ENCODE peak calls at places on chromosomes 11 and 22, in four cellular contexts. R is sigmoid colon, N is thoracic aorta, A is upper lobe of right lung. S is an unnamed sample. For H3K4me1, the result is how much of the 10 kb centered on the place peaks cover.

GRCh38 chr11:126194121-126194543 is 17.3 kb downstream of the RPUSD4 start:
- DNase-seq in R (no peak), N (no peak), A (no peak), S (no peak)

GRCh38 chr22:22178566-22178965 is 66.0 kb upstream of the VPREB1 start:
- DNase-seq in R (no peak), N (no peak), A (no peak), S (no peak)

GRCh38 chr22:20607157-20607907 is 99.9 kb downstream of the MED15 start:
- DNase-seq in R (no peak), N (no peak), A (no peak), S (no peak)

GRCh38 chr11:33842236-33842915 is 49.5 kb downstream of the LMO2 start:
- DNase-seq in R (no peak), N (no peak), A (no peak), S (no peak)

GRCh38 chr11:9787981-9788521 is 124.2 kb downstream of the SWAP70 start:
- DNase-seq in R (peak), N (peak), A (no peak), S (no peak)

GRCh38 chr22:37752189-37753061 is 55.3 kb upstream of the GCAT start:
- DNase-seq in R (peak), N (peak), A (peak), S (peak)

GRCh38 chr11:13249992-13250391 is 27.6 kb upstream of the BMAL1 start:
- DNase-seq in R (no peak), N (no peak), A (no peak), S (no peak)

GRCh38 chr11:1742371-1742770 is 8.0 kb downstream of the IFITM10 start:
- DNase-seq in R (no peak), N (peak), A (no peak), S (no peak)

GRCh38 chr11:17642980-17643379 is 76.4 kb upstream of the MYOD1 start:
- DNase-seq in R (no peak), N (no peak), A (peak), S (no peak)

GRCh38 chr11:127000291-127000968 is at the start of gene KIRREL3:
- DNase-seq in R (no peak), N (no peak), A (no peak), S (no peak)

GRCh38 chr11:101552893-101553292 is 30.9 kb downstream of the TRPC6 start:
- DNase-seq in R (no peak), N (no peak), A (no peak), S (no peak)

GRCh38 chr11:126584028-126584427 is 228.5 kb downstream of the ST3GAL4 start:
- DNase-seq in R (no peak), N (no peak), A (no peak), S (no peak)

GRCh38 chr11:84721561-84721961 is 905.6 kb downstream of the DLG2 start:
- DNase-seq in R (no peak), N (no peak), A (no peak), S (no peak)

GRCh38 chr11:113242767-113243397 is 71.5 kb upstream of the TTC12 start:
- DNase-seq in R (no peak), N (no peak), A (no peak), S (no peak)

GRCh38 chr11:121337078-121337477 is 44.5 kb downstream of the SC5D start:
- DNase-seq in R (no peak), N (no peak), A (no peak), S (no peak)

GRCh38 chr11:69817265-69818236 is 1.7 kb downstream of the FGF3 start:
- DNase-seq in R (no peak), N (no peak), A (no peak), S (no peak)

GRCh38 chr11:8067929-8068575 is 13.0 kb upstream of the TUB start:
- DNase-seq in R (no peak), N (no peak), A (no peak), S (no peak)
- H3K27ac ChIP-seq in R (peak), N (no peak), A (no peak), S (peak)

DNA sequence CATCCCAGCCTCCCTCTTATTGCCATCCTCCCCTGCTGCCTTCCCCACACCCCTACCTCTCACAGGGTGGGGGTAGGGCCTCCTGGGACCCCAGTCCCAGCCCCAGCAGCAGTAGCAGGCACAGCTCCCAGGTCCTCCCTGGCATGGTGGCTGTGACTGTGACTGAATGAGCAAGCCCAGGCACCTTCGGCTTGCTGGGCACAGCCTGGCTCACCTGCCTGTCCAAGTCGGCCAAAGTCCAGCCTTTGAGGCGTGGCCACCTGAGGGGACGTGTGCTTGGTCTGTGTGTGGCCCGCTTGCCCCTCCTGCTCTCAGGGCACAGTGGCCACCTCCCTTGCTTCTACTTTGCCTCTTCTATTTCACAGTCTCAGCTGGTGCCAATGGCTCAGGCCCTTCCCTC is at the start of gene TREH:
- DNase-seq in R (no peak), N (no peak), A (peak), S (no peak)
- H3K4me3 ChIP-seq in R (no peak), N (no peak), A (no peak), S (no peak)

DNA sequence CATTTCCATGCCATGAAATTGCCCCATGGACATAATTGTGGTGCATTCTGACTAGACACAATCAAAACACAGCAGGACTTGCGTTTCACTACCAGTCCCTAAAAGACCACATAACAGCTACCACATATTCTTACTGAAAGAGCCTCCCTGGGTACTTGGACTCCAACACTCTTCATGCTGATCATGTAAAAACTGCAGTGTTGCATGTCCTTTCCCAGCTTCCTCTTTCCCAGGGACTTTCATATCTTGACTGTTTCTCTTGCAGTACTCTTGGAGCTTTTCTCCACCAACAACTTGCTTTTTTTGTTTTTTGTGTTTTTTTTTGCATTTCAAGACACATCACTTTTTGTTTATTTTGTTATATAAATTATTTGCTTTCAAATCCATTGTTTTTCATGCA is 22.9 kb downstream of the MS4A6E start:
- DNase-seq in R (no peak), N (no peak), A (no peak), S (no peak)
- H3K4me1 ChIP-seq in R (under half), N (under half), A (under half), S (under half)

DNA sequence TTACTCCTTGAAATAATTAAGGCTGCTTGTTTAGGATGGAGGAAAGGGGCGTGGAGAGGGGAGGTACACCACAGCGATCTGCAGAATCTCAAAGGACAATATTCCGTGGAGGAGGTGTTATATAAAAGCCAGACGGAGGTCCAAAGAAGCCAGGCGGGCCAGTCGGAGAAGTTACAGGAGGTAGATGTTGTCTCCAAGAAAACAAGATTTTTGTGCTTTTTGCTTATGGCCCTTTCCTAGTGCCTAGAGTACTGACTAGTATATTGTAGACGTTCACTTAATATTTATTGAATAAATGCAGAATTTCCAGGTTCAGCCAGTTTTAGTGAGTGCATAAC is 761 bp downstream of the ZDHHC13 start:
- DNase-seq in R (no peak), N (no peak), A (no peak), S (no peak)
- H3K27ac ChIP-seq in R (peak), N (no peak), A (no peak), S (no peak)

GRCh38 chr22:30249049-30250038 is 2.8 kb upstream of the LIF start:
- DNase-seq in R (peak), N (no peak), A (no peak), S (no peak)
- H3K4me3 ChIP-seq in R (no peak), N (no peak), A (no peak), S (no peak)

GRCh38 chr11:134216816-134217215 is 7.0 kb downstream of the NCAPD3 start:
- DNase-seq in R (no peak), N (no peak), A (no peak), S (no peak)

GRCh38 chr11:134215836-134216235 is 7.9 kb downstream of the NCAPD3 start:
- DNase-seq in R (no peak), N (no peak), A (no peak), S (no peak)
- H3K4me1 ChIP-seq in R (under half), N (under half), A (under half), S (under half)

GRCh38 chr22:49951001-49951677 is 9.4 kb upstream of the PIM3 start:
- DNase-seq in R (no peak), N (no peak), A (peak), S (no peak)
- H3K27ac ChIP-seq in R (peak), N (no peak), A (peak), S (no peak)

GRCh38 chr11:46121328-46121723 is at the start of gene PHF21A:
- DNase-seq in R (peak), N (peak), A (peak), S (peak)

GRCh38 chr11:46121724-46122477 is 647 bp upstream of the PHF21A start:
- DNase-seq in R (peak), N (peak), A (peak), S (peak)

GRCh38 chr11:46125284-46125683 is 4.0 kb upstream of the PHF21A start:
- DNase-seq in R (no peak), N (no peak), A (no peak), S (no peak)

GRCh38 chr11:46120711-46121327 is 435 bp downstream of the PHF21A start:
- DNase-seq in R (peak), N (no peak), A (no peak), S (peak)

GRCh38 chr11:46122955-46123354 is 1.7 kb upstream of the PHF21A start:
- DNase-seq in R (no peak), N (no peak), A (no peak), S (no peak)
- H3K4me3 ChIP-seq in R (no peak), N (peak), A (peak), S (peak)

GRCh38 chr11:104690243-104690642 is 208.0 kb downstream of the CASP12 start:
- DNase-seq in R (no peak), N (no peak), A (no peak), S (no peak)

GRCh38 chr11:104694259-104695070 is 203.8 kb downstream of the CASP12 start:
- DNase-seq in R (no peak), N (no peak), A (no peak), S (no peak)

GRCh38 chr11:104691129-104691528 is 207.1 kb downstream of the CASP12 start:
- DNase-seq in R (no peak), N (no peak), A (no peak), S (no peak)
- H3K4me1 ChIP-seq in R (under half), N (under half), A (under half), S (under half)

GRCh38 chr11:14636119-14636518 is 7.5 kb upstream of the PDE3B start:
- DNase-seq in R (no peak), N (no peak), A (no peak), S (no peak)

GRCh38 chr11:14635559-14635958 is 8.0 kb upstream of the PDE3B start:
- DNase-seq in R (no peak), N (no peak), A (no peak), S (no peak)

GRCh38 chr11:14634813-14635212 is 8.8 kb upstream of the PDE3B start:
- DNase-seq in R (no peak), N (no peak), A (no peak), S (no peak)

GRCh38 chr11:14638561-14638960 is 5.0 kb upstream of the PDE3B start:
- DNase-seq in R (no peak), N (no peak), A (no peak), S (peak)

DNA sequence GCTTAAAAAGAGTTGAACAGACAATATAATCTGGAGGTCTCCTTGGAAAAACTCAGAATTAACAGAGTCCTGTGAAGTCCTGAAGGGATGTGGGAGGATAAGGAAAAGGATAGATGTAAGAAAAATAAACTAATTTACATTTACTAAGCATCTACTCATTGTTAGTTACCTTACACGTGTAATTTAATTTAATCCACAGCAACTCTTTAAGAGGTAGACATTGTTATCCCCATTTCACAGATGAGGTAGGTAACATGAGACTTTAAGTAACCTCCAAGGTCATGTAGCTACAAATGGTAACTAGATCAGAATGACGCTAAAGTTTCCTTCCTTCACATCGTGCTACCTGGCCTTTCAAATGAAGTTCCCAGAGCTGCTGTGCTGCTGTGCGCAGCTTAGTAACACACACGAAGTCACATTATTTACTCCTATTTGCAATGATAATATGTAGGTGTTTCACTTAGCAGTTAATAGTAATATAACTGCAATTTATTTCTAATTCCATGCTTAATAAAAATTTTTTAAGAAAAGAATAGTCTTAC is 5.7 kb upstream of the PDE3B start:
- DNase-seq in R (no peak), N (no peak), A (no peak), S (no peak)
- H3K27ac ChIP-seq in R (no peak), N (no peak), A (no peak), S (no peak)

S was measured in ascending aorta.